ENCODE peak calls at places on chromosome 2, in six cellular contexts. One of them, this sample, is unnamed. For H3K4me1, the result is how much of the 10 kb centered on the place peaks cover.

GRCh38 chr2:29241341-29241740 is 126.1 kb downstream of the CLIP4 start:
- DNase-seq in neural progenitor cell: no peak
- DNase-seq in PC-3: no peak
- DNase-seq in MM.1S: no peak
- DNase-seq in hepatocyte: no peak
- DNase-seq in GM23248: no peak
- DNase-seq in this sample: no peak

GRCh38 chr2:40719414-40719813 is 267.5 kb upstream of the SLC8A1 start:
- DNase-seq in hepatocyte: no peak
- DNase-seq in MM.1S: no peak
- DNase-seq in PC-3: no peak
- DNase-seq in neural progenitor cell: no peak
- DNase-seq in GM23248: no peak
- DNase-seq in this sample: no peak

GRCh38 chr2:43748333-43748732 is 25.5 kb upstream of the DYNC2LI1 start:
- DNase-seq in PC-3: no peak
- DNase-seq in MM.1S: no peak
- DNase-seq in hepatocyte: no peak
- DNase-seq in GM23248: no peak
- DNase-seq in neural progenitor cell: no peak
- DNase-seq in this sample: no peak

GRCh38 chr2:159960413-159960812 is 102.0 kb downstream of the PLA2R1 start:
- DNase-seq in neural progenitor cell: no peak
- DNase-seq in PC-3: peak
- DNase-seq in GM23248: peak
- DNase-seq in hepatocyte: peak
- DNase-seq in MM.1S: no peak
- DNase-seq in this sample: no peak

GRCh38 chr2:171807831-171808393 is 86.1 kb downstream of the SLC25A12 start:
- DNase-seq in hepatocyte: no peak
- DNase-seq in neural progenitor cell: no peak
- DNase-seq in PC-3: no peak
- DNase-seq in MM.1S: no peak
- DNase-seq in GM23248: no peak
- DNase-seq in this sample: no peak

GRCh38 chr2:15737314-15738224 is 145.9 kb downstream of the DDX1 start:
- DNase-seq in neural progenitor cell: no peak
- DNase-seq in hepatocyte: no peak
- DNase-seq in PC-3: no peak
- DNase-seq in GM23248: no peak
- DNase-seq in MM.1S: no peak
- DNase-seq in this sample: no peak

GRCh38 chr2:236856856-236857616 is 228.7 kb upstream of the COPS8 start:
- DNase-seq in neural progenitor cell: peak
- DNase-seq in PC-3: no peak
- DNase-seq in MM.1S: no peak
- DNase-seq in GM23248: no peak
- DNase-seq in hepatocyte: no peak
- DNase-seq in this sample: no peak

GRCh38 chr2:63975437-63976124 is 43.6 kb downstream of the VPS54 start:
- DNase-seq in hepatocyte: no peak
- DNase-seq in neural progenitor cell: no peak
- DNase-seq in PC-3: no peak
- DNase-seq in GM23248: no peak
- DNase-seq in MM.1S: no peak
- DNase-seq in this sample: no peak

GRCh38 chr2:164954954-164955701 is at the start of gene SLC38A11:
- DNase-seq in MM.1S: no peak
- DNase-seq in PC-3: no peak
- DNase-seq in hepatocyte: peak
- DNase-seq in neural progenitor cell: no peak
- DNase-seq in GM23248: peak
- DNase-seq in this sample: no peak

GRCh38 chr2:102686479-102687439 is 67.4 kb downstream of the SLC9A2 start:
- DNase-seq in MM.1S: no peak
- DNase-seq in hepatocyte: no peak
- DNase-seq in neural progenitor cell: no peak
- DNase-seq in GM23248: no peak
- DNase-seq in PC-3: no peak
- DNase-seq in this sample: no peak

GRCh38 chr2:143535802-143536201 is 406.6 kb downstream of the ARHGAP15 start:
- DNase-seq in MM.1S: no peak
- DNase-seq in PC-3: no peak
- DNase-seq in GM23248: no peak
- DNase-seq in neural progenitor cell: no peak
- DNase-seq in hepatocyte: no peak
- DNase-seq in this sample: no peak

GRCh38 chr2:103276869-103277268 is 515.0 kb downstream of the TMEM182 start:
- DNase-seq in hepatocyte: no peak
- DNase-seq in GM23248: no peak
- DNase-seq in MM.1S: peak
- DNase-seq in PC-3: no peak
- DNase-seq in neural progenitor cell: no peak
- DNase-seq in this sample: no peak

DNA sequence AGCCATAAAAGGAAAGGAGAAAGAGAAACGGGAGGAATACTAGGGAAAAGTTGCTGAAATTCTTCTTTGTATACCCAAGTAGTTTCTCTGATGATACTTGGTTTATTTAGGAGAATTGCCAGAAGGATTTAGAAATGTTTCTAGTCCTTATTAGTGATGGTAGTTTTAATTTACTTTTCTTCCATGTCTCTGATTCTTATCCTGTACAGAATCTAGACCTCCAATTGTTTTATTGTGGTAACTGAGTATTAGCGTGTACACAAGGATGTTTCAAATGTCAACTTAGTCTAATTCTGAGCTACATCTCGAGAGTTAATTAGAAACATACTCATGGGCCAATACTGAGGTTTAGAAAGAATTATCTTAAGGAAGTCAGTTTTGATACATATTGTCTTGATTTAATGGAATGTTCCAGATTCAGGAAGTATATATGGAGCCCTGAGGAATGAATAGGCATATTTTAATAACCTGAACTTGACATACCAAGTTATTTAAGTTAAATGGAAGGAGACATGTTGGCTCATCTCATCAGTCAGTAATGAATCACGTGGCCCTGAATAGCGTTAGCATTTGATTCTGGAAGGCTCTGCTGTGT is 219.6 kb downstream of the LTBP1 start:
- DNase-seq in PC-3: no peak
- DNase-seq in GM23248: peak
- DNase-seq in hepatocyte: no peak
- DNase-seq in MM.1S: no peak
- DNase-seq in neural progenitor cell: no peak
- DNase-seq in this sample: no peak
- H3K4me3 ChIP-seq in PC-3: no peak
- H3K4me3 ChIP-seq in GM23248: peak
- H3K4me3 ChIP-seq in hepatocyte: no peak
- H3K4me3 ChIP-seq in MM.1S: no peak
- H3K4me3 ChIP-seq in neural progenitor cell: no peak
- H3K4me3 ChIP-seq in this sample: no peak

GRCh38 chr2:86301010-86301409 is 36.4 kb downstream of the REEP1 start:
- DNase-seq in MM.1S: no peak
- DNase-seq in GM23248: no peak
- DNase-seq in PC-3: no peak
- DNase-seq in neural progenitor cell: peak
- DNase-seq in hepatocyte: no peak
- DNase-seq in this sample: no peak
- H3K4me1 ChIP-seq in MM.1S: under half
- H3K4me1 ChIP-seq in GM23248: under half
- H3K4me1 ChIP-seq in PC-3: under half
- H3K4me1 ChIP-seq in neural progenitor cell: under half
- H3K4me1 ChIP-seq in hepatocyte: under half
- H3K4me1 ChIP-seq in this sample: under half

GRCh38 chr2:205892141-205893064 is 193.6 kb downstream of the INO80D start:
- DNase-seq in GM23248: peak
- DNase-seq in PC-3: peak
- DNase-seq in hepatocyte: no peak
- DNase-seq in neural progenitor cell: peak
- DNase-seq in MM.1S: no peak
- DNase-seq in this sample: no peak

GRCh38 chr2:205887637-205888036 is 198.3 kb downstream of the INO80D start:
- DNase-seq in hepatocyte: no peak
- DNase-seq in PC-3: no peak
- DNase-seq in MM.1S: no peak
- DNase-seq in GM23248: no peak
- DNase-seq in neural progenitor cell: no peak
- DNase-seq in this sample: no peak

GRCh38 chr2:205883965-205884364 is 201.7 kb downstream of the NRP2 start:
- DNase-seq in MM.1S: no peak
- DNase-seq in GM23248: no peak
- DNase-seq in PC-3: no peak
- DNase-seq in hepatocyte: no peak
- DNase-seq in neural progenitor cell: no peak
- DNase-seq in this sample: no peak

GRCh38 chr2:205885492-205886099 is 200.4 kb downstream of the INO80D start:
- DNase-seq in neural progenitor cell: peak
- DNase-seq in GM23248: peak
- DNase-seq in PC-3: peak
- DNase-seq in MM.1S: peak
- DNase-seq in hepatocyte: peak
- DNase-seq in this sample: peak

DNA sequence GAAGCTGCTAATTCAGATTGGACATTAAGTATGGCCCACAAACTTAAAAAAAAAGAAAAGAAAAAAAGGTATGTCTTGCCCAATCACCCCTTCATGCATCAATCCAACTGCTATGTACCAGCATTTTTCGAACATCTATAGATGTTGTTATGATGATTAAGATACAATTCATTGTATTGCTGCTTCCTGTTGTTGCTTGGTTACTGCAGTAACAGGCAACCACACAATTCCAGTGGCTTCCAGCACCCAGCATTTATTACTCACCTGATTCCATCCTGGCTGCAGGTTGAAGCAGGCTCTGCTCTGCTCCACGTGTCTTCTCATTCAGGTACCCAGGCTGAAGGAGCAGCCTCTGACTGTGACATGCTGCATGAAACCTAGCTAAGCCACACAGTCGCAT is 196.9 kb downstream of the INO80D start:
- DNase-seq in MM.1S: no peak
- DNase-seq in neural progenitor cell: no peak
- DNase-seq in GM23248: peak
- DNase-seq in PC-3: peak
- DNase-seq in hepatocyte: no peak
- DNase-seq in this sample: no peak
- TF ChIP-seq EZH2phosphoT487 in MM.1S: no peak
- TF ChIP-seq EZH2phosphoT487 in neural progenitor cell: no peak
- TF ChIP-seq EZH2phosphoT487 in GM23248: no peak
- TF ChIP-seq EZH2phosphoT487 in PC-3: no peak
- TF ChIP-seq EZH2phosphoT487 in hepatocyte: no peak
- TF ChIP-seq EZH2phosphoT487 in this sample: no peak

GRCh38 chr2:222708274-222708710 is 36.8 kb downstream of the MOGAT1 start:
- DNase-seq in PC-3: peak
- DNase-seq in neural progenitor cell: peak
- DNase-seq in hepatocyte: peak
- DNase-seq in MM.1S: peak
- DNase-seq in GM23248: peak
- DNase-seq in this sample: peak

GRCh38 chr2:222707102-222707688 is 35.7 kb downstream of the MOGAT1 start:
- DNase-seq in MM.1S: no peak
- DNase-seq in hepatocyte: no peak
- DNase-seq in GM23248: peak
- DNase-seq in neural progenitor cell: no peak
- DNase-seq in PC-3: no peak
- DNase-seq in this sample: no peak

GRCh38 chr2:222711315-222711940 is 40.0 kb downstream of the MOGAT1 start:
- DNase-seq in PC-3: no peak
- DNase-seq in GM23248: no peak
- DNase-seq in hepatocyte: no peak
- DNase-seq in neural progenitor cell: no peak
- DNase-seq in MM.1S: no peak
- DNase-seq in this sample: no peak

GRCh38 chr2:222707689-222708273 is 36.3 kb downstream of the MOGAT1 start:
- DNase-seq in GM23248: peak
- DNase-seq in hepatocyte: peak
- DNase-seq in neural progenitor cell: no peak
- DNase-seq in PC-3: peak
- DNase-seq in MM.1S: no peak
- DNase-seq in this sample: no peak

GRCh38 chr2:222709191-222709891 is 37.9 kb downstream of the MOGAT1 start:
- DNase-seq in MM.1S: no peak
- DNase-seq in PC-3: peak
- DNase-seq in hepatocyte: peak
- DNase-seq in GM23248: peak
- DNase-seq in neural progenitor cell: peak
- DNase-seq in this sample: peak
- H3K4me3 ChIP-seq in MM.1S: no peak
- H3K4me3 ChIP-seq in PC-3: no peak
- H3K4me3 ChIP-seq in hepatocyte: no peak
- H3K4me3 ChIP-seq in GM23248: peak
- H3K4me3 ChIP-seq in neural progenitor cell: no peak
- H3K4me3 ChIP-seq in this sample: peak

GRCh38 chr2:48896870-48897269 is 141.3 kb upstream of the LHCGR start:
- DNase-seq in neural progenitor cell: no peak
- DNase-seq in GM23248: no peak
- DNase-seq in MM.1S: no peak
- DNase-seq in hepatocyte: no peak
- DNase-seq in PC-3: no peak
- DNase-seq in this sample: no peak

GRCh38 chr2:48905696-48906095 is 150.2 kb upstream of the LHCGR start:
- DNase-seq in GM23248: no peak
- DNase-seq in PC-3: no peak
- DNase-seq in MM.1S: no peak
- DNase-seq in hepatocyte: no peak
- DNase-seq in neural progenitor cell: no peak
- DNase-seq in this sample: no peak

GRCh38 chr2:48901015-48901343 is 145.5 kb upstream of the LHCGR start:
- DNase-seq in PC-3: no peak
- DNase-seq in MM.1S: peak
- DNase-seq in hepatocyte: no peak
- DNase-seq in GM23248: no peak
- DNase-seq in neural progenitor cell: no peak
- DNase-seq in this sample: no peak

GRCh38 chr2:48902521-48902920 is 147.0 kb upstream of the LHCGR start:
- DNase-seq in PC-3: no peak
- DNase-seq in GM23248: no peak
- DNase-seq in neural progenitor cell: no peak
- DNase-seq in hepatocyte: no peak
- DNase-seq in MM.1S: no peak
- DNase-seq in this sample: no peak

DNA sequence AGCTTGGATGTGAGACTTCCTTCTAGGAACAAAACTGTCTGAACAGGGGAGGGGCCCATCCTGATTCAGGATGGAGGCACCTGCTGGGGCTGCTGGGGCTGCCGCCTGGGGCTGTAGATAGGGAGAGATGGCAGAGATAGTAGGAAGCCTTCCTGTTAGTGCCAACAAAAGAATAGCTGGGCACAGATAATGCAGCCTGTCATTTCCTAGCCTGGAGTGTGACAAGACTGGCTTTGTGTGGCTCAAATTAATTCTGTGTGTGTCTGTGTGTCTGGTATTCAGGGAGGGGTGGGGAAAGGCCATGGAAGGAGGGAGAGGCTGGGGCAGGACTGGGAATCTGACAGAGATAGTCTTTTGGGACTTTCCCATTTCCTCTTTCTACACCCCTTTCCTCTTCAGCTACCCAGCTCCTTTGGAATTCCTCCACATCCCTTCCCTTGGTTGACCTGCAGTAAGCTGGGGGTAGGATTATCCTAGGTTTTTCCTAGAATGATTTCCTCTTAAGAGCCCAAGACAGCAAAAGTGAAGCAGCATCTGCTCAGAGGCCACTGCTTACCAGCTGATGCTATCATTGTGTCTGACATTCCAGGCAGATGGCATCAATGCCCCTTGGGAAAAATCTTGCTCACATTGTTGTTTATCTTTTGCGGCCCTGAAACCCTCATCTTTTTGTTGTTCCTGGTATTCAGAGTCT is 144.9 kb upstream of the LHCGR start:
- DNase-seq in neural progenitor cell: peak
- DNase-seq in GM23248: peak
- DNase-seq in hepatocyte: no peak
- DNase-seq in PC-3: no peak
- DNase-seq in MM.1S: no peak
- DNase-seq in this sample: no peak
- H3K4me1 ChIP-seq in neural progenitor cell: under half
- H3K4me1 ChIP-seq in GM23248: under half
- H3K4me1 ChIP-seq in hepatocyte: under half
- H3K4me1 ChIP-seq in PC-3: under half
- H3K4me1 ChIP-seq in MM.1S: under half
- H3K4me1 ChIP-seq in this sample: under half